ENCODE peak calls at places on chromosomes 13 and 19, in six cellular contexts. H is endothelial cell of umbilical vein, U is ovary, M is A549, G is cardiac fibroblast, E is GM23338. R is an unnamed sample.

GRCh38 chr13:111302045-111302722 is 18.3 kb upstream of the TEX29 start:
- DNase-seq in H (no peak), G (no peak), E (no peak), U (peak), M (no peak), R (no peak)

GRCh38 chr19:49533551-49534488 is 6.0 kb downstream of the RCN3 start:
- DNase-seq in M (peak), G (peak), H (peak), E (peak), U (peak), R (peak)

GRCh38 chr13:77907653-77908341 is 10.8 kb downstream of the EDNRB start:
- DNase-seq in H (peak), E (no peak), U (no peak), G (peak), M (no peak), R (peak)

GRCh38 chr13:103022328-103022727 is 43.9 kb downstream of the SLC10A2 start:
- DNase-seq in M (no peak), U (no peak), G (peak), E (no peak), H (no peak), R (no peak)

GRCh38 chr19:53982056-53982455 is 9.4 kb upstream of the CACNG6 start:
- DNase-seq in U (no peak), M (no peak), G (peak), H (peak), E (peak), R (no peak)

GRCh38 chr13:61880576-61881283 is 465.1 kb upstream of the PCDH20 start:
- DNase-seq in M (peak), H (peak), G (peak), E (peak), U (no peak), R (peak)

GRCh38 chr19:13212759-13213330 is 62.6 kb downstream of the IER2 start:
- DNase-seq in E (peak), M (peak), G (peak), U (peak), H (peak), R (peak)

GRCh38 chr19:34188388-34188787 is 16.1 kb downstream of the LSM14A start:
- DNase-seq in H (no peak), G (no peak), M (no peak), E (no peak), U (no peak), R (peak)

GRCh38 chr13:31982540-31982939 is 49.0 kb upstream of the FRY start:
- DNase-seq in G (peak), M (peak), H (peak), U (no peak), E (no peak), R (peak)

GRCh38 chr13:31119966-31120733 is 41.6 kb downstream of the HSPH1 start:
- DNase-seq in U (no peak), G (peak), M (no peak), E (peak), H (no peak), R (peak)

GRCh38 chr19:49799798-49800376 is 13.2 kb downstream of the FUZ start:
- DNase-seq in E (peak), U (peak), M (no peak), H (no peak), G (no peak), R (no peak)

GRCh38 chr19:5345895-5346386 is 5.3 kb upstream of the PTPRS start:
- DNase-seq in H (peak), U (no peak), M (no peak), G (peak), E (no peak), R (peak)

GRCh38 chr13:75426421-75426820 is 55.5 kb downstream of the TBC1D4 start:
- DNase-seq in M (no peak), E (no peak), H (no peak), U (no peak), G (no peak), R (no peak)

GRCh38 chr19:29520390-29520789 is 5.4 kb upstream of the VSTM2B start:
- DNase-seq in E (no peak), G (no peak), H (no peak), U (no peak), M (no peak), R (no peak)

GRCh38 chr19:18390075-18390909 is 4.3 kb downstream of the GDF15 start:
- DNase-seq in H (no peak), M (peak), E (no peak), U (no peak), G (peak), R (peak)

GRCh38 chr19:50207730-50208129 is 4.3 kb downstream of the MYH14 start:
- DNase-seq in M (no peak), H (no peak), E (no peak), U (no peak), G (no peak), R (no peak)

GRCh38 chr13:52450793-52451116 is 321 bp upstream of the VPS36 start:
- DNase-seq in H (no peak), G (no peak), M (no peak), U (no peak), E (no peak), R (no peak)

GRCh38 chr19:28633223-28634030 is 579.5 kb downstream of the UQCRFS1 start:
- DNase-seq in E (peak), M (peak), U (no peak), G (peak), H (no peak), R (peak)

GRCh38 chr19:45881082-45881908 is 4.6 kb downstream of the IRF2BP1 start:
- DNase-seq in E (no peak), H (no peak), G (no peak), U (no peak), M (no peak), R (no peak)

GRCh38 chr13:91126806-91127205 is 220.7 kb upstream of the MIR17HG start:
- DNase-seq in M (no peak), E (no peak), U (no peak), G (peak), H (no peak), R (peak)

GRCh38 chr19:56966225-56966696 is 125.7 kb upstream of the PEG3 start:
- DNase-seq in G (no peak), U (peak), M (no peak), H (no peak), E (no peak), R (no peak)

GRCh38 chr13:22357132-22357531 is 686.3 kb downstream of the FGF9 start:
- DNase-seq in U (no peak), G (peak), E (no peak), M (no peak), H (no peak), R (no peak)

GRCh38 chr13:44257806-44258205 is 115.8 kb upstream of the SERP2 start:
- DNase-seq in H (no peak), M (no peak), U (no peak), E (no peak), G (peak), R (peak)

GRCh38 chr19:55638864-55639359 is 1.9 kb upstream of the ZNF580 start:
- DNase-seq in M (peak), H (no peak), U (peak), E (peak), G (peak), R (peak)

GRCh38 chr19:2363419-2363818 is 3.4 kb downstream of the TMPRSS9 start:
- DNase-seq in E (no peak), M (no peak), H (no peak), U (no peak), G (no peak), R (no peak)

GRCh38 chr19:46571495-46571894 is 29.6 kb upstream of the CALM3 start:
- DNase-seq in U (no peak), E (peak), G (peak), M (peak), H (no peak), R (peak)

GRCh38 chr19:7516878-7517277 is 975 bp downstream of the ZNF358 start:
- DNase-seq in G (no peak), E (no peak), M (no peak), U (no peak), H (no peak), R (no peak)

GRCh38 chr19:53355739-53356138 is 9.8 kb upstream of the ZNF525 start:
- DNase-seq in E (no peak), U (no peak), M (no peak), H (no peak), G (no peak), R (no peak)

DNA sequence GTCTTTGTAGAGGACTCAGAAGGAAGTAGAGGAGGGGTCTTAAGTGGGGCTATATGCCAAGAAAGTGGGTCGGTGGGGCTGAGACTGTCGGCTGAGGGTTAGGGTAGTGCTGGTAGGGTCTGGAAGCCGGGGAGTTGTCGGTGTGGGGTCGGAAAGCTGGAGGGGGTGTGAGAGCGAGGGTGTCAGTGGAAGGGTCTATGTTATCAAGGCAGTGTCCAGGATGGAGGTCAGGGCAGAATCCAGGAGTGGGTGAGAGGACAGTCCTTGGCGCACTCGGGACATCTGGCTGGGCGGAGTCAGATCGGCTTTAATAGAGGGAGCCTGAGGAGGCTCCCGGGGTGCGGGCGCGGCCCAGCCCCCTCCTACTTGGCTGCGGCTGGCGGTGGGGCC is 1.7 kb downstream of the HSPB6 start:
- DNase-seq in G (no peak), H (no peak), E (peak), M (no peak), U (no peak), R (no peak)
- H3K4me3 ChIP-seq in G (peak), H (no peak), E (peak), M (no peak), U (peak), R (peak)

GRCh38 chr19:37855098-37855497 is 51.3 kb downstream of the WDR87 start:
- DNase-seq in M (no peak), U (peak), G (peak), E (peak), H (peak), R (peak)
- H3K4me3 ChIP-seq in M (no peak), U (no peak), G (no peak), E (no peak), H (no peak), R (no peak)

GRCh38 chr13:112697756-112698655 is 8.2 kb downstream of the ATP11A start:
- DNase-seq in E (no peak), G (no peak), U (no peak), M (no peak), H (no peak), R (no peak)
- H3K4me3 ChIP-seq in E (no peak), G (no peak), U (no peak), M (no peak), H (no peak), R (no peak)

GRCh38 chr13:98033277-98034247 is 80.1 kb downstream of the IPO5 start:
- DNase-seq in U (peak), H (peak), M (peak), E (peak), G (peak), R (peak)
- H3K4me3 ChIP-seq in U (no peak), H (no peak), M (peak), E (no peak), G (no peak), R (no peak)

DNA sequence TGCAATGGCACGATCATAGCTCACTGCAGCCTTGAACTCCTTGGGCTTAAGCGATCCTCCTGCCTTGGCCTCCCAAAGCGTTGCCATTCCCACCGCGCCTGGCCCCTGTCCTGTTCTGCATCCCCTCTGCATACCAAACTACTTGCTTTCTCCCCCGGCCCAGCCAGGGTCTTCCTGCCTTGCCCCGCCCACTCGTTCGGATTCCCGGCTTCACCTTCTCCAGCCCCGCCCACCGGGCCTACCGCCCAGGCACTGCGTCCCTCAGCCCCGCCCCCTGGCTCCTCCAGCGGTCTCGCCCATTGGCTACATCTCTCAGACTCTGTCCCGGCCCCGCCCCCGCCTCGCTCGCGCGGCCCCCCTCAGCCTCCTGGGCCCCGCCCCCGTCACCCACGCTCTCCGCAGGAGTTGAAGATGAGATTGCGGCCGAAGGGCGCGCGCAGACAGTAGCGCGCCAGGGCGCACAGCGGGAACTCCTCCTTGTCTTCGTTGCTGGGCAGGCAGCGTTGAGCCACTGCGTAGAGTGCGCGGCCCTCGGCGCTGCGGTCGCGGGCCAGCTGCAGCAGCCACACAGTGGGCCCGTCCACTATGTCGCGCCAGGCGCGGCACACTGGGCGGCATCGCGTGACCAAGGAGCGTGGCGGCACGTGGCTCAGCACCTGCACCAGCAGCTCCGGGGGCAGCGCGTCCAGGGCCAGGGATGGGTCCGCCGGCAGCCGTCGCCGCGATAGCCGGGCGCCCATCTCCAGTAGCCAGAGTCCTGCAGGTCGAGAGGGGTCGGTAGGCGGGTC is 19.0 kb downstream of the MRPS12 start:
- DNase-seq in E (peak), M (no peak), U (peak), G (peak), H (peak), R (peak)
- H3K4me3 ChIP-seq in E (peak), M (no peak), U (peak), G (peak), H (peak), R (peak)

DNA sequence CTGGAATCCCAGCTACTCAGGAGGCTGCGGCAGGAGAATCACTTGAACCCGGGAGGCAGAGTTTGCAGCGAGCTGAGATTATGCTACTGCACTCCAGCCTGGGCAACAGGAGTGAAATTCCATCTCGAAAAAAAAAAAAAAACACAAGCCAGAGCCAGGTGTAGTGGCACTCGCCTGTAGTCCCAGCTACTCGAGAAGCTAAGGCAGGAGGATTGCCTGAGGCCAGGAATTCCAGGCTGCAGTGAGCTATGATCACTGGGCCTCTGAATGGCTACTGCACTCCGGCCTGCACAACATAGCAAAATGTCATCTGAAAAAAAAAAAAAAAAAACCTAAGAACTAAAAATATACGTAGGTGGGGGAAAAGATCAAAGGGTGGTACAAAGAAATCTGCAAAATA is 19.4 kb downstream of the EPS15L1 start:
- DNase-seq in G (no peak), E (peak), H (no peak), U (no peak), M (no peak), R (no peak)
- H3K4me3 ChIP-seq in G (no peak), E (no peak), H (no peak), U (no peak), M (no peak), R (no peak)

DNA sequence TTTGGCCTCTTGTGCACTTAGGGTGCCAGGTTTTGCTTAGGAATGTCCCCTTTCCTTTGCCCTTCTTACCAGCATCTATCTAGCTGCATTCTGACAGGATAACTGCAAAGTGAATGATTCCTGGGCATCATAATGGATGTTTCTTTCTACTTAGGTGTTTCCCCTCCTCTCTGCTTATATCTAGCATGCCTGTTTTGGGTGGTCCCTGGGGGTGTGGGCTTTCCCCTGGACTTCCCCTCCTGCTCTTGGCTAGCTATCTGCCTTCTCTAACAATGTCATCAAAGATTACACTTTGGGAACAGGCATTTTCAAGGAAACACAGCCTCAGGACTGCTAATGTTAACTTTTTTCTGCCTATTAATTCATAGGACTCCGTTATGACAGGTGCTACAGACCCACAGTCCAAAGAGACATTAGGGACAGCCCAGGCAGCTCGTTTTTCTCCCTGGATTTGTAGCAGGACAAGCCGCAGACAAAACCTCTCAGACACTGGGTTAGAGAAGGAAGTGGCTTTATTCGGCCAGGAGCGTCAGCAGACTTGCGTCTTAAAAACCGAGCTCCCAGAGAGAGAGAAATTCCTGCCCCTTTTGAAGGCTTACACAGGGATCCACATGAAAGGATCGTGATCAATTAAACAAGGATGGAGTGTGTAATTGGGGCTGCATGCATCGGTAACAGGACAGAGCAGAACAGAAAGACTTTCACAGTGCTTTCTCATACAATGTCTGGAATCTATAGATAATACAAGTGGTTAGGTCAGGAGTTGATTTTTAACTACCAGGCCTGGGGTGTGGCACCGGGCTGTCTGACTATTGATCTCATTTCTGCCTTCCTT is 17.3 kb downstream of the ZNF700 start:
- DNase-seq in E (no peak), G (no peak), H (no peak), M (no peak), U (no peak), R (no peak)
- H3K4me3 ChIP-seq in E (no peak), G (no peak), H (no peak), M (no peak), U (no peak), R (no peak)

DNA sequence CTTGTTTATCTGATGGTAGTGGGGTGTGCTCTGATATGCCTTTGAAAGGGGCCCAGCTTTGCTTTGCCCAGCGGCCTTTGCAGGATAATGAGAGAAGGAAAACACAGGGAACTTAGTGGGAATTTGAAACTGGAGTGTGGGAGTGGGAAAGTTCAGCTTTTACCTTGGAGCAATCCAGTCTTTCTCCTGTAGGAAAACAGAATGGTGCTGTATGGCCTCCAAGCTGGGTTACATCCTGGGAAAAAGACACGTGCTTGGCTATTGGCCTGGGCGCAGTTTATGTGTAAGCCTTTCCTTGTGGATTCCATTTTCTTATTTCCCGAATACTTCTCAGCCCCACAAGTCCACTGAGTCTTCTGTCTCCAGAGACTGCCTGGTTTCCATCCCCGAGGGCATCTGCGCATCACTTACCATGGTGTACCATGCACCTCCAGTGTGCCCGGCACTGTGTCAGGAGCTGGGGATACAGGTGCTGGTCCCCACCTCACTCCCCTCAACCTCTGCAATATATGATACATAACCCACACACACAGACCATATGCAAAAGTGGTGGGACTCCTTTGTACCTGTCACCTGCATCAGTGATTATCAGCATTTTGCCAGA is 31.5 kb downstream of the ACTN4 start:
- DNase-seq in M (no peak), U (no peak), H (no peak), G (no peak), E (no peak), R (no peak)
- H3K4me3 ChIP-seq in M (no peak), U (no peak), H (no peak), G (no peak), E (no peak), R (no peak)